ENCODE peak calls at places on chromosomes 5 and 9, in nine cellular contexts. D is left ventricle myocardium inferior; Q is M059J; X is stimulated activated effector memory CD8-positive, alpha-beta T cell treated with anti-CD3 and anti-CD28 coated beads, Interleukin-12 subunit alpha, Interleukin-12 subunit beta, amount 100 ng/mL, for 72 hours; S is astrocyte of the spinal cord; G is glomerular endothelial cell; J is aorta; W is A549; Z is activated CD4-positive, alpha-beta T cell treated with anti-CD3 and anti-CD28 coated beads, Interleukin-2, amount 50 U/mL, for 1 hour. A is an unnamed sample.

GRCh38 chr9:107704791-107705190 is 215.2 kb upstream of the KLF4 start:
- DNase-seq in D (no peak), Q (no peak), X (no peak), S (no peak), G (no peak), J (no peak), W (no peak), Z (no peak), A (no peak)

GRCh38 chr9:12702160-12702758 is 9.1 kb downstream of the TYRP1 start:
- DNase-seq in D (no peak), Q (peak; percentile 71), X (no peak), S (peak; percentile 62), G (no peak), J (no peak), W (peak; percentile 72), Z (no peak), A (no peak)

GRCh38 chr5:145543968-145544367 is 291.2 kb downstream of the PRELID2 start:
- DNase-seq in D (no peak), Q (no peak), X (no peak), S (no peak), G (no peak), J (no peak), W (no peak), Z (no peak), A (no peak)

GRCh38 chr9:100489836-100490235 is 16.9 kb downstream of the TMEFF1 start:
- DNase-seq in D (no peak), Q (no peak), X (no peak), S (no peak), G (no peak), J (no peak), W (no peak), Z (no peak), A (no peak)

GRCh38 chr9:7366121-7366520 is 433.5 kb downstream of the DMAC1 start:
- DNase-seq in D (no peak), Q (no peak), X (no peak), S (no peak), G (no peak), J (no peak), W (no peak), Z (no peak), A (no peak)

GRCh38 chr9:129888085-129888808 is 53.0 kb downstream of the USP20 start:
- DNase-seq in D (peak; percentile 53), Q (no peak), X (peak; percentile 83), S (no peak), G (no peak), J (no peak), W (no peak), Z (peak; percentile 87), A (peak; percentile 100)

GRCh38 chr9:37342493-37342892 is 80.0 kb upstream of the GRHPR start:
- DNase-seq in D (no peak), Q (no peak), X (no peak), S (no peak), G (no peak), J (no peak), W (no peak), Z (no peak), A (no peak)

GRCh38 chr9:32552172-32552872 is at the start of the genes SMIM27 and TOPORS:
- DNase-seq in D (peak; percentile 91), Q (peak; percentile 92), X (peak; percentile 77), S (peak; percentile 94), G (no peak), J (peak; percentile 97), W (peak; percentile 92), Z (peak; percentile 90), A (peak; percentile 99)

GRCh38 chr9:134379774-134380431 is 53.6 kb downstream of the RXRA start:
- DNase-seq in D (no peak), Q (peak; percentile 92), X (no peak), S (peak; percentile 58), G (no peak), J (no peak), W (peak; percentile 77), Z (no peak), A (no peak)

GRCh38 chr9:68560131-68560844 is 19.6 kb upstream of the TMEM252 start:
- DNase-seq in D (peak; percentile 44), Q (no peak), X (peak; percentile 14), S (peak; percentile 54), G (no peak), J (no peak), W (peak; percentile 40), Z (peak; percentile 20), A (peak; percentile 88)

GRCh38 chr5:170278611-170279500 is 18.7 kb downstream of the LCP2 start:
- DNase-seq in D (peak; percentile 51), Q (peak; percentile 63), X (peak; percentile 67), S (no peak), G (no peak), J (peak; percentile 81), W (no peak), Z (peak; percentile 81), A (peak; percentile 98)

GRCh38 chr5:175340180-175340579 is 103.8 kb downstream of the DRD1 start:
- DNase-seq in D (no peak), Q (no peak), X (no peak), S (no peak), G (no peak), J (no peak), W (no peak), Z (no peak), A (no peak)

GRCh38 chr9:94083384-94083783 is 880 bp upstream of the PTPDC1 start:
- DNase-seq in D (no peak), Q (no peak), X (no peak), S (no peak), G (no peak), J (no peak), W (no peak), Z (no peak), A (no peak)

GRCh38 chr5:119218830-119219782 is 136.7 kb upstream of the TNFAIP8 start:
- DNase-seq in D (no peak), Q (peak; percentile 18), X (no peak), S (peak; percentile 10), G (no peak), J (no peak), W (no peak), Z (no peak), A (no peak)

GRCh38 chr9:135817951-135818717 is 89.2 kb downstream of the CAMSAP1 start:
- DNase-seq in D (no peak), Q (no peak), X (no peak), S (no peak), G (no peak), J (peak; percentile 74), W (no peak), Z (no peak), A (no peak)

GRCh38 chr5:141039061-141039460 is 12.1 kb upstream of the PCDHB1 start:
- DNase-seq in D (no peak), Q (no peak), X (no peak), S (no peak), G (no peak), J (no peak), W (no peak), Z (no peak), A (no peak)

GRCh38 chr5:136155769-136156168 is 23.1 kb downstream of the SMAD5 start:
- DNase-seq in D (no peak), Q (peak; percentile 36), X (no peak), S (no peak), G (no peak), J (no peak), W (no peak), Z (no peak), A (no peak)

GRCh38 chr9:132547976-132548730 is 34.3 kb upstream of the BARHL1 start:
- DNase-seq in D (no peak), Q (no peak), X (no peak), S (no peak), G (no peak), J (peak; percentile 55), W (no peak), Z (no peak), A (no peak)

GRCh38 chr9:119533509-119533908 is 164.3 kb upstream of the BRINP1 start:
- DNase-seq in D (no peak), Q (no peak), X (no peak), S (no peak), G (no peak), J (no peak), W (no peak), Z (no peak), A (no peak)

GRCh38 chr9:133484671-133485437 is 6.0 kb upstream of the SLC2A6 start:
- DNase-seq in D (no peak), Q (no peak), X (no peak), S (no peak), G (no peak), J (peak; percentile 73), W (no peak), Z (no peak), A (no peak)

GRCh38 chr9:89149726-89150125 is 28.9 kb downstream of the SHC3 start:
- DNase-seq in D (no peak), Q (peak; percentile 81), X (no peak), S (peak; percentile 54), G (no peak), J (no peak), W (no peak), Z (no peak), A (no peak)

GRCh38 chr5:91380491-91381133 is 2.5 kb downstream of the ARRDC3 start:
- DNase-seq in D (peak; percentile 99), Q (peak; percentile 96), X (peak; percentile 74), S (peak; percentile 98), G (no peak), J (peak; percentile 99), W (peak; percentile 94), Z (peak; percentile 98), A (peak; percentile 95)

GRCh38 chr5:149060325-149060724 is 2.5 kb downstream of the SH3TC2 start:
- DNase-seq in D (peak; percentile 46), Q (peak; percentile 89), X (no peak), S (peak; percentile 26), G (no peak), J (no peak), W (no peak), Z (no peak), A (peak; percentile 17)

A was measured in NB4.